ENCODE peak calls at places on chromosomes 11 and 22, in seven cellular contexts. One of them, this sample, is unnamed.

GRCh38 chr22:29031236-29031982 is 30.2 kb downstream of the C22orf31 start:
- DNase-seq in HCT116: peak
- DNase-seq in GM12878: no peak
- DNase-seq in SK-N-SH: peak
- DNase-seq in K562: peak
- DNase-seq in H1: peak
- DNase-seq in HepG2: peak
- DNase-seq in this sample: no peak

GRCh38 chr11:67628710-67629385 is 889 bp downstream of the NUDT8 start:
- DNase-seq in HCT116: no peak
- DNase-seq in GM12878: no peak
- DNase-seq in SK-N-SH: no peak
- DNase-seq in K562: no peak
- DNase-seq in H1: no peak
- DNase-seq in HepG2: no peak
- DNase-seq in this sample: no peak

GRCh38 chr11:11960687-11961086 is 47.7 kb downstream of the DKK3 start:
- DNase-seq in HCT116: no peak
- DNase-seq in GM12878: no peak
- DNase-seq in SK-N-SH: no peak
- DNase-seq in K562: no peak
- DNase-seq in H1: no peak
- DNase-seq in HepG2: no peak
- DNase-seq in this sample: no peak

GRCh38 chr22:35064664-35065063 is 1.3 kb upstream of the ISX start:
- DNase-seq in HCT116: no peak
- DNase-seq in GM12878: peak
- DNase-seq in SK-N-SH: no peak
- DNase-seq in K562: peak
- DNase-seq in H1: no peak
- DNase-seq in HepG2: peak
- DNase-seq in this sample: no peak

GRCh38 chr11:74949748-74950127 is 672 bp downstream of the SPCS2 start:
- DNase-seq in HCT116: no peak
- DNase-seq in GM12878: no peak
- DNase-seq in SK-N-SH: peak
- DNase-seq in K562: no peak
- DNase-seq in H1: no peak
- DNase-seq in HepG2: no peak
- DNase-seq in this sample: peak

GRCh38 chr11:72129381-72129780 is 6.1 kb upstream of the FOLR3 start:
- DNase-seq in HCT116: no peak
- DNase-seq in GM12878: no peak
- DNase-seq in SK-N-SH: no peak
- DNase-seq in K562: no peak
- DNase-seq in H1: no peak
- DNase-seq in HepG2: no peak
- DNase-seq in this sample: no peak

GRCh38 chr11:83278351-83278750 is 7.8 kb downstream of the CCDC90B start:
- DNase-seq in HCT116: no peak
- DNase-seq in GM12878: no peak
- DNase-seq in SK-N-SH: no peak
- DNase-seq in K562: no peak
- DNase-seq in H1: no peak
- DNase-seq in HepG2: no peak
- DNase-seq in this sample: no peak

GRCh38 chr22:50676211-50676636 is 3.6 kb downstream of the SHANK3 start:
- DNase-seq in HCT116: no peak
- DNase-seq in GM12878: no peak
- DNase-seq in SK-N-SH: no peak
- DNase-seq in K562: peak
- DNase-seq in H1: no peak
- DNase-seq in HepG2: no peak
- DNase-seq in this sample: no peak

GRCh38 chr11:35526370-35526792 is 965 bp upstream of the PAMR1 start:
- DNase-seq in HCT116: peak
- DNase-seq in GM12878: no peak
- DNase-seq in SK-N-SH: no peak
- DNase-seq in K562: no peak
- DNase-seq in H1: no peak
- DNase-seq in HepG2: no peak
- DNase-seq in this sample: no peak

GRCh38 chr11:21511835-21512440 is 680.9 kb upstream of the ANO5 start:
- DNase-seq in HCT116: peak
- DNase-seq in GM12878: no peak
- DNase-seq in SK-N-SH: peak
- DNase-seq in K562: peak
- DNase-seq in H1: peak
- DNase-seq in HepG2: peak
- DNase-seq in this sample: peak

GRCh38 chr11:77473001-77473800 is 693 bp downstream of the PAK1 start:
- DNase-seq in HCT116: no peak
- DNase-seq in GM12878: no peak
- DNase-seq in SK-N-SH: peak
- DNase-seq in K562: peak
- DNase-seq in H1: no peak
- DNase-seq in HepG2: no peak
- DNase-seq in this sample: peak

GRCh38 chr11:102139081-102139498 is 28.8 kb downstream of the YAP1 start:
- DNase-seq in HCT116: no peak
- DNase-seq in GM12878: no peak
- DNase-seq in SK-N-SH: no peak
- DNase-seq in K562: no peak
- DNase-seq in H1: no peak
- DNase-seq in HepG2: no peak
- DNase-seq in this sample: no peak

GRCh38 chr11:20099527-20099926 is 60.7 kb downstream of the DBX1 start:
- DNase-seq in HCT116: no peak
- DNase-seq in GM12878: no peak
- DNase-seq in SK-N-SH: no peak
- DNase-seq in K562: no peak
- DNase-seq in H1: no peak
- DNase-seq in HepG2: no peak
- DNase-seq in this sample: no peak

GRCh38 chr11:18204220-18204619 is 31.6 kb downstream of the MRGPRX4 start:
- DNase-seq in HCT116: no peak
- DNase-seq in GM12878: no peak
- DNase-seq in SK-N-SH: no peak
- DNase-seq in K562: no peak
- DNase-seq in H1: no peak
- DNase-seq in HepG2: no peak
- DNase-seq in this sample: no peak

GRCh38 chr11:93986716-93987115 is 34.4 kb upstream of the HEPHL1 start:
- DNase-seq in HCT116: peak
- DNase-seq in GM12878: no peak
- DNase-seq in SK-N-SH: no peak
- DNase-seq in K562: no peak
- DNase-seq in H1: no peak
- DNase-seq in HepG2: no peak
- DNase-seq in this sample: peak

GRCh38 chr11:8962827-8963226 is 1.4 kb downstream of the TMEM9B start:
- DNase-seq in HCT116: no peak
- DNase-seq in GM12878: no peak
- DNase-seq in SK-N-SH: no peak
- DNase-seq in K562: peak
- DNase-seq in H1: no peak
- DNase-seq in HepG2: no peak
- DNase-seq in this sample: no peak

GRCh38 chr11:65817815-65818680 is 15.7 kb upstream of the SNX32 start:
- DNase-seq in HCT116: peak
- DNase-seq in GM12878: no peak
- DNase-seq in SK-N-SH: peak
- DNase-seq in K562: peak
- DNase-seq in H1: peak
- DNase-seq in HepG2: peak
- DNase-seq in this sample: peak
- TF ChIP-seq JUND in HCT116: no peak
- TF ChIP-seq JUND in GM12878: no peak
- TF ChIP-seq JUND in SK-N-SH: no peak
- TF ChIP-seq JUND in K562: peak
- TF ChIP-seq JUND in H1: peak
- TF ChIP-seq JUND in HepG2: no peak
- TF ChIP-seq JUND in this sample: no peak

GRCh38 chr11:131598305-131598704 is 227.9 kb downstream of the NTM start:
- DNase-seq in HCT116: no peak
- DNase-seq in GM12878: no peak
- DNase-seq in SK-N-SH: no peak
- DNase-seq in K562: no peak
- DNase-seq in H1: no peak
- DNase-seq in HepG2: no peak
- DNase-seq in this sample: no peak

GRCh38 chr11:131600591-131600990 is 230.2 kb downstream of the NTM start:
- DNase-seq in HCT116: no peak
- DNase-seq in GM12878: no peak
- DNase-seq in SK-N-SH: no peak
- DNase-seq in K562: no peak
- DNase-seq in H1: no peak
- DNase-seq in HepG2: no peak
- DNase-seq in this sample: no peak

GRCh38 chr11:131597875-131598274 is 227.5 kb downstream of the NTM start:
- DNase-seq in HCT116: no peak
- DNase-seq in GM12878: no peak
- DNase-seq in SK-N-SH: no peak
- DNase-seq in K562: no peak
- DNase-seq in H1: no peak
- DNase-seq in HepG2: no peak
- DNase-seq in this sample: no peak

GRCh38 chr11:131606936-131607335 is 236.5 kb downstream of the NTM start:
- DNase-seq in HCT116: no peak
- DNase-seq in GM12878: no peak
- DNase-seq in SK-N-SH: no peak
- DNase-seq in K562: no peak
- DNase-seq in H1: no peak
- DNase-seq in HepG2: no peak
- DNase-seq in this sample: no peak

GRCh38 chr11:131601586-131601985 is 231.2 kb downstream of the NTM start:
- DNase-seq in HCT116: no peak
- DNase-seq in GM12878: no peak
- DNase-seq in SK-N-SH: no peak
- DNase-seq in K562: no peak
- DNase-seq in H1: no peak
- DNase-seq in HepG2: no peak
- DNase-seq in this sample: no peak
- TF ChIP-seq JUND in HCT116: no peak
- TF ChIP-seq JUND in GM12878: no peak
- TF ChIP-seq JUND in SK-N-SH: no peak
- TF ChIP-seq JUND in K562: no peak
- TF ChIP-seq JUND in H1: no peak
- TF ChIP-seq JUND in HepG2: no peak
- TF ChIP-seq JUND in this sample: no peak

GRCh38 chr22:18112440-18112839 is 1.8 kb downstream of the TUBA8 start:
- DNase-seq in HCT116: no peak
- DNase-seq in GM12878: no peak
- DNase-seq in SK-N-SH: no peak
- DNase-seq in K562: no peak
- DNase-seq in H1: no peak
- DNase-seq in HepG2: no peak
- DNase-seq in this sample: no peak
- TF ChIP-seq JUND in HCT116: no peak
- TF ChIP-seq JUND in GM12878: no peak
- TF ChIP-seq JUND in SK-N-SH: no peak
- TF ChIP-seq JUND in K562: no peak
- TF ChIP-seq JUND in H1: no peak
- TF ChIP-seq JUND in HepG2: no peak
- TF ChIP-seq JUND in this sample: no peak

GRCh38 chr11:88414385-88414861 is 76.9 kb upstream of the CTSC start:
- DNase-seq in HCT116: no peak
- DNase-seq in GM12878: no peak
- DNase-seq in SK-N-SH: peak
- DNase-seq in K562: no peak
- DNase-seq in H1: no peak
- DNase-seq in HepG2: no peak
- DNase-seq in this sample: no peak
- TF ChIP-seq JUND in HCT116: no peak
- TF ChIP-seq JUND in GM12878: no peak
- TF ChIP-seq JUND in SK-N-SH: no peak
- TF ChIP-seq JUND in K562: no peak
- TF ChIP-seq JUND in H1: no peak
- TF ChIP-seq JUND in HepG2: no peak
- TF ChIP-seq JUND in this sample: no peak

DNA sequence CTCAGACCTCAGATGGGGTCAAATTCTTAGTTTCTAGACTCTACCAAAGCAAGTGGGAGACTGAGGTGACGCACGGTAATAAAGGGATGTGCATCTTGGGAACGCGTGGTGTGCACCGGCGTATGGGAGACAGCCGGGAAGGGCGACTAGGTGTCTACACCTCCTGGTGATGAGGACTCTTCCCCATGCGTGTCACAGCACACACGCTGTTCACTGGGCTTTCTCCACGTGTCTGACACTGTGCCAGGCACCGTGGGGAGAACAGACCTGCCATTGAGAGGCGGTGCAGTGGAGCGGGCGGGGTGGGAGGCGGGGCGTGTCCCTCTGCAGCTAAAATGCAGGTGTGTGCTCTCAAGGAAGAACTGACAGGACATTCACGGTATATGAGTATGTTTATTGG is 5.3 kb downstream of the FXYD6 start:
- DNase-seq in HCT116: no peak
- DNase-seq in GM12878: no peak
- DNase-seq in SK-N-SH: no peak
- DNase-seq in K562: no peak
- DNase-seq in H1: no peak
- DNase-seq in HepG2: no peak
- DNase-seq in this sample: no peak
- TF ChIP-seq JUND in HCT116: no peak
- TF ChIP-seq JUND in GM12878: no peak
- TF ChIP-seq JUND in SK-N-SH: no peak
- TF ChIP-seq JUND in K562: no peak
- TF ChIP-seq JUND in H1: no peak
- TF ChIP-seq JUND in HepG2: no peak
- TF ChIP-seq JUND in this sample: no peak

GRCh38 chr22:41920271-41920976 is 5.5 kb upstream of the SHISA8 start:
- DNase-seq in HCT116: no peak
- DNase-seq in GM12878: no peak
- DNase-seq in SK-N-SH: no peak
- DNase-seq in K562: no peak
- DNase-seq in H1: no peak
- DNase-seq in HepG2: no peak
- DNase-seq in this sample: no peak
- TF ChIP-seq JUND in HCT116: no peak
- TF ChIP-seq JUND in GM12878: no peak
- TF ChIP-seq JUND in SK-N-SH: no peak
- TF ChIP-seq JUND in K562: no peak
- TF ChIP-seq JUND in H1: no peak
- TF ChIP-seq JUND in HepG2: no peak
- TF ChIP-seq JUND in this sample: no peak

This sample was measured in T47D.